ENCODE peak calls at places on chromosomes 6 and 20, in six cellular contexts. Z, E, P, J, Y and C are unnamed samples.

GRCh38 chr20:341682-342081 is 5.2 kb upstream of the NRSN2 start:
- DNase-seq in P (no peak), Z (no peak), J (no peak), E (peak; percentile 76), Y (peak; percentile 91), C (no peak)

GRCh38 chr6:51513891-51514290 is 573.5 kb downstream of the PKHD1 start:
- DNase-seq in Y (peak; percentile 60), J (no peak), E (no peak), P (no peak), Z (no peak), C (no peak)

GRCh38 chr6:148528292-148528691 is 185.7 kb downstream of the SASH1 start:
- DNase-seq in E (no peak), P (no peak), Y (no peak), J (no peak), Z (no peak), C (no peak)

GRCh38 chr6:79812195-79812594 is 135.2 kb downstream of the ELOVL4 start:
- DNase-seq in J (no peak), Z (no peak), Y (no peak), E (no peak), P (no peak), C (no peak)

GRCh38 chr6:9632026-9632425 is 782.8 kb downstream of the TFAP2A start:
- DNase-seq in P (no peak), Z (no peak), Y (no peak), E (no peak), J (no peak), C (no peak)

GRCh38 chr6:79421707-79422484 is 115.3 kb downstream of the LCA5 start:
- DNase-seq in Y (peak; percentile 95), Z (no peak), E (peak; percentile 96), J (no peak), P (no peak), C (no peak)

GRCh38 chr6:166056637-166057036 is 111.0 kb downstream of the TBXT start:
- DNase-seq in Z (no peak), P (no peak), J (no peak), Y (no peak), E (peak; percentile 91), C (no peak)

GRCh38 chr20:33443512-33444239 is at the start of gene SNTA1:
- DNase-seq in Z (peak; percentile 99), E (peak; percentile 90), Y (peak; percentile 55), P (peak; percentile 82), J (peak; percentile 87), C (peak; percentile 97)

GRCh38 chr6:41587223-41587879 is 41.2 kb downstream of the FOXP4 start:
- DNase-seq in Z (no peak), Y (no peak), P (no peak), J (no peak), E (no peak), C (no peak)

GRCh38 chr6:85581572-85581971 is 12.1 kb downstream of the SNX14 start:
- DNase-seq in Y (no peak), J (no peak), E (no peak), Z (no peak), P (no peak), C (no peak)

GRCh38 chr20:46169245-46170171 is 51.4 kb downstream of the CD40 start:
- DNase-seq in J (no peak), Y (peak; percentile 58), Z (no peak), E (no peak), P (no peak), C (no peak)

GRCh38 chr20:36541227-36542018 is at the start of gene MYL9:
- DNase-seq in J (no peak), Z (peak; percentile 84), Y (no peak), P (peak; percentile 78), E (peak; percentile 85), C (no peak)

GRCh38 chr6:155850408-155850841 is 394.8 kb upstream of the NOX3 start:
- DNase-seq in J (no peak), Z (no peak), E (peak; percentile 14), Y (peak; percentile 50), P (no peak), C (no peak)

GRCh38 chr6:142846459-142846831 is 98.5 kb downstream of the HIVEP2 start:
- DNase-seq in Y (peak; percentile 80), J (no peak), E (peak; percentile 69), Z (no peak), P (no peak), C (no peak)

GRCh38 chr6:24936641-24937317 is 1.0 kb upstream of the RIPOR2 start:
- DNase-seq in Y (peak; percentile 55), P (no peak), E (no peak), Z (peak; percentile 58), J (peak; percentile 61), C (no peak)

GRCh38 chr6:31168606-31169005 is 1.9 kb downstream of the POU5F1 start:
- DNase-seq in Y (no peak), J (no peak), E (no peak), Z (no peak), P (no peak), C (no peak)

GRCh38 chr6:33710296-33711121 is 991 bp downstream of the UQCC2 start:
- DNase-seq in Y (no peak), E (no peak), Z (no peak), P (no peak), J (no peak), C (no peak)

GRCh38 chr6:154356690-154357089 is at the start of gene IPCEF1:
- DNase-seq in E (no peak), Z (no peak), J (no peak), Y (no peak), P (no peak), C (no peak)

GRCh38 chr6:43673444-43674063 is 14.0 kb downstream of the MRPS18A start:
- DNase-seq in J (no peak), Z (no peak), E (no peak), Y (no peak), P (peak; percentile 63), C (no peak)

GRCh38 chr6:89350281-89351037 is 2.1 kb downstream of the UBE2J1 start:
- DNase-seq in Y (no peak), Z (no peak), J (no peak), P (no peak), E (peak; percentile 70), C (no peak)

GRCh38 chr6:26607434-26608230 is 10.9 kb downstream of the ABT1 start:
- DNase-seq in Y (peak; percentile 50), E (peak; percentile 74), Z (peak; percentile 72), P (peak; percentile 52), J (peak; percentile 43), C (no peak)

GRCh38 chr20:62400021-62400420 is 7.1 kb downstream of the CABLES2 start:
- DNase-seq in Y (no peak), E (no peak), J (no peak), P (no peak), Z (no peak), C (no peak)

GRCh38 chr6:26270903-26271639 is 93.9 kb upstream of the BTN3A2 start:
- DNase-seq in P (peak; percentile 77), Z (peak; percentile 91), Y (peak; percentile 89), J (peak; percentile 75), E (peak; percentile 90), C (no peak)

GRCh38 chr6:155040946-155041345 is 45.8 kb downstream of the TIAM2 start:
- DNase-seq in Z (no peak), Y (no peak), J (no peak), E (no peak), P (no peak), C (no peak)

GRCh38 chr6:31057426-31058003 is 47.2 kb downstream of the MUC22 start:
- DNase-seq in J (no peak), Y (peak; percentile 63), P (no peak), E (no peak), Z (no peak), C (no peak)

GRCh38 chr20:13898012-13898612 is 92.3 kb downstream of the SEL1L2 start:
- DNase-seq in J (no peak), E (no peak), P (no peak), Z (no peak), Y (no peak), C (no peak)

GRCh38 chr6:37724530-37725220 is 27.0 kb upstream of the MDGA1 start:
- DNase-seq in P (no peak), E (no peak), Y (no peak), Z (no peak), J (no peak), C (no peak)

GRCh38 chr6:139152088-139152891 is 17.4 kb downstream of the HECA start:
- DNase-seq in P (no peak), Z (no peak), J (no peak), Y (no peak), E (no peak), C (no peak)

GRCh38 chr6:10719386-10720228 is 3.3 kb upstream of the TMEM14C start:
- DNase-seq in Z (no peak), J (no peak), P (no peak), E (peak; percentile 21), Y (no peak), C (no peak)

GRCh38 chr20:46128310-46129151 is 10.4 kb downstream of the CD40 start:
- DNase-seq in P (peak; percentile 49), E (peak; percentile 23), Y (no peak), Z (no peak), J (no peak), C (no peak)

GRCh38 chr6:21310736-21311135 is 282.8 kb upstream of the SOX4 start:
- DNase-seq in E (no peak), J (no peak), P (no peak), Z (no peak), Y (no peak), C (no peak)
- TF ChIP-seq CTCF in E (no peak), J (no peak), P (no peak), Z (no peak), Y (no peak), C (no peak)

GRCh38 chr20:64142546-64142945 is 21.7 kb upstream of the MYT1 start:
- DNase-seq in Y (no peak), P (no peak), Z (no peak), E (no peak), J (no peak), C (no peak)
- TF ChIP-seq CTCF in Y (no peak), P (no peak), Z (no peak), E (no peak), J (no peak), C (no peak)

GRCh38 chr6:167659016-167659415 is 167.7 kb upstream of the AFDN start:
- DNase-seq in E (no peak), P (no peak), Y (no peak), Z (no peak), J (no peak), C (no peak)
- TF ChIP-seq CTCF in E (no peak), P (no peak), Y (no peak), Z (no peak), J (no peak), C (no peak)

DNA sequence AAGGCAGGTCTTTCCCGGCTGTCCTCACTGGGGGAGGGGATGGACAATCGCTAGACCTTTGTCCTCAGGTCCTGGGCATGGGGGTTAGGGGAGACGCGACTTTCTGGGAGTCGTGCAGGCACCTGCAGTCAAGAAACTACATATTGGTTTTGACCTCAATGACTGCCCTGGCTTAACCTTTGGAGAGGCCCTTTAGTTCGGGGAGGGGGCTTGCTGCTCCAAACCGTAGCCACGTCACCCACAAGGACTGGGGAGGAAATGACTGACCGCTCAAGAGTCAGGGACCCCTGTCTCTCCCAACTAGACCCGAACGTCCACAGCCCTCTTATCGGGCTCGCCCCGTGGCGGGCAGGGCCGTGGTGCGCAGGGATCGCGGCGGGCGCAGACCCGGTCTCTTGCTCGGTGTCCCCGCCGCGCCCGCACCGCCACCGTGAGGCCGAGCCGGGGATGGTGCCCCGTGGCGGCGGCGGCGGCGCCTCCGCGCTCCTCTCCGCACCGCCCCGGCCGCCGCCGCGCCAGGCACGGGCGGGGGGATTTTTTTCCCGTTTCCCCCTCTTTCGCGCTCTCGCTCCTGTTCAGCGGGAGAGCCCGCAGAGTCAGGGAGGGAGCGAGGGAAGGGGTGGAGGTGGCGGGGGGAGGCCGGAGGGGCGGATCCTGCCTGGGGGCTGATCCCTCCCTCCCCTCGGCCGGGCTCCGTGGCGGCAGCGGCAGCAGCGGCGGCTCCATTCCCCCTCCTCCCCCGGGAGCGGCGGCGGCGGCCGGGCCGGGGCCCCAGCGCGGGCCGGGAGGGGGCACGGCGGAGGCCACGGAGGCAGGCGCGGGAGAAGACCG is at the start of gene BRPF3:
- DNase-seq in P (peak; percentile 84), J (peak; percentile 72), Y (peak; percentile 17), Z (peak; percentile 88), E (peak; percentile 86), C (peak; percentile 88)
- TF ChIP-seq CTCF in P (no peak), J (peak; percentile 28), Y (peak; percentile 47), Z (peak; percentile 83), E (peak; percentile 19), C (peak; percentile 67)